ENCODE peak calls at places on chromosome 1, in seven cellular contexts. R is lower lobe of right lung; Z is lung; A is left lung; H is bronchial epithelial cell; Y is Karpas-422; F is naive thymus-derived CD4-positive, alpha-beta T cell. G is an unnamed sample. For H3K27me3, the result is how much of the 10 kb centered on the place peaks cover.

GRCh38 chr1:234589064-234589765 is 20.8 kb downstream of the IRF2BP2 start:
- DNase-seq in Y (no peak), A (no peak), H (peak), F (no peak), Z (no peak), R (no peak), G (no peak)

GRCh38 chr1:219020386-219020785 is 153.3 kb upstream of the LYPLAL1 start:
- DNase-seq in Y (no peak), R (no peak), F (no peak), Z (no peak), A (no peak), H (no peak), G (no peak)

GRCh38 chr1:225225681-225226080 is 202.2 kb downstream of the LBR start:
- DNase-seq in F (no peak), A (no peak), H (no peak), Z (no peak), R (no peak), Y (no peak), G (no peak)

GRCh38 chr1:7470904-7471638 is 300.0 kb upstream of the VAMP3 start:
- DNase-seq in F (no peak), H (peak), Y (no peak), R (peak), Z (peak), A (peak), G (peak)

GRCh38 chr1:229225331-229225782 is 45.6 kb upstream of the RAB4A start:
- DNase-seq in Y (no peak), H (peak), F (no peak), Z (no peak), R (no peak), A (no peak), G (no peak)

GRCh38 chr1:58888776-58889341 is 105.0 kb upstream of the JUN start:
- DNase-seq in R (no peak), F (no peak), A (no peak), Y (no peak), H (peak), Z (no peak), G (no peak)

GRCh38 chr1:30807318-30808066 is 49.9 kb upstream of the LAPTM5 start:
- DNase-seq in Y (peak), R (no peak), A (no peak), F (no peak), H (no peak), Z (no peak), G (no peak)

GRCh38 chr1:56819393-56819899 is at the start of gene FYB2:
- DNase-seq in Y (no peak), R (no peak), Z (no peak), A (no peak), F (no peak), H (no peak), G (no peak)

GRCh38 chr1:241857131-241857530 is 9.1 kb downstream of the EXO1 start:
- DNase-seq in R (no peak), Y (no peak), A (no peak), Z (no peak), F (no peak), H (no peak), G (no peak)

GRCh38 chr1:66563094-66563800 is 29.3 kb downstream of the SGIP1 start:
- DNase-seq in F (no peak), Z (no peak), H (peak), Y (no peak), R (no peak), A (no peak), G (peak)

GRCh38 chr1:159872896-159873295 is 10.4 kb upstream of the VSIG8 start:
- DNase-seq in H (no peak), Z (no peak), R (no peak), Y (no peak), F (no peak), A (no peak), G (no peak)

GRCh38 chr1:176879784-176880620 is 284.5 kb downstream of the ASTN1 start:
- DNase-seq in A (no peak), Y (no peak), Z (no peak), R (no peak), F (no peak), H (no peak), G (no peak)

GRCh38 chr1:50279622-50280320 is 143.5 kb downstream of the DMRTA2 start:
- DNase-seq in Z (no peak), H (peak), F (no peak), A (no peak), R (no peak), Y (peak), G (no peak)

GRCh38 chr1:227796359-227796915 is 19.0 kb upstream of the PRSS38 start:
- DNase-seq in F (no peak), Y (no peak), A (no peak), Z (no peak), R (no peak), H (no peak), G (no peak)

GRCh38 chr1:229091721-229092136 is 179.2 kb upstream of the RAB4A start:
- DNase-seq in A (no peak), Y (no peak), Z (no peak), R (no peak), H (no peak), F (no peak), G (no peak)

GRCh38 chr1:172837816-172838680 is 179.1 kb downstream of the FASLG start:
- DNase-seq in A (no peak), R (no peak), H (peak), F (peak), Y (peak), Z (no peak), G (no peak)

GRCh38 chr1:113027449-113027848 is 45.5 kb upstream of the LRIG2 start:
- DNase-seq in Y (no peak), Z (no peak), H (no peak), R (no peak), A (no peak), F (no peak), G (no peak)

GRCh38 chr1:7594714-7595295 is 176.3 kb upstream of the VAMP3 start:
- DNase-seq in H (no peak), R (no peak), A (peak), Z (no peak), F (no peak), Y (no peak), G (no peak)

GRCh38 chr1:100100202-100100601 is 32.5 kb downstream of the SASS6 start:
- DNase-seq in A (no peak), R (no peak), Z (no peak), F (no peak), Y (no peak), H (no peak), G (peak)

GRCh38 chr1:77841574-77841973 is 46.9 kb upstream of the NEXN start:
- DNase-seq in Z (no peak), R (no peak), H (no peak), Y (no peak), F (no peak), A (no peak), G (no peak)

GRCh38 chr1:234961468-234962339 is 166.9 kb downstream of the TOMM20 start:
- DNase-seq in A (no peak), H (peak), Y (peak), Z (no peak), F (no peak), R (no peak), G (peak)

GRCh38 chr1:21620461-21620860 is 48.7 kb downstream of the RAP1GAP start:
- DNase-seq in A (no peak), F (no peak), Z (no peak), R (no peak), Y (no peak), H (no peak), G (no peak)

GRCh38 chr1:21621051-21621450 is 48.1 kb downstream of the RAP1GAP start:
- DNase-seq in H (no peak), R (no peak), Z (no peak), A (no peak), Y (no peak), F (no peak), G (no peak)

GRCh38 chr1:21623411-21623961 is 45.7 kb downstream of the RAP1GAP start:
- DNase-seq in Z (peak), Y (no peak), A (peak), F (no peak), R (peak), H (peak), G (no peak)

GRCh38 chr1:21622466-21623315 is 46.5 kb downstream of the RAP1GAP start:
- DNase-seq in H (no peak), A (no peak), F (no peak), Z (no peak), R (peak), Y (no peak), G (no peak)

DNA sequence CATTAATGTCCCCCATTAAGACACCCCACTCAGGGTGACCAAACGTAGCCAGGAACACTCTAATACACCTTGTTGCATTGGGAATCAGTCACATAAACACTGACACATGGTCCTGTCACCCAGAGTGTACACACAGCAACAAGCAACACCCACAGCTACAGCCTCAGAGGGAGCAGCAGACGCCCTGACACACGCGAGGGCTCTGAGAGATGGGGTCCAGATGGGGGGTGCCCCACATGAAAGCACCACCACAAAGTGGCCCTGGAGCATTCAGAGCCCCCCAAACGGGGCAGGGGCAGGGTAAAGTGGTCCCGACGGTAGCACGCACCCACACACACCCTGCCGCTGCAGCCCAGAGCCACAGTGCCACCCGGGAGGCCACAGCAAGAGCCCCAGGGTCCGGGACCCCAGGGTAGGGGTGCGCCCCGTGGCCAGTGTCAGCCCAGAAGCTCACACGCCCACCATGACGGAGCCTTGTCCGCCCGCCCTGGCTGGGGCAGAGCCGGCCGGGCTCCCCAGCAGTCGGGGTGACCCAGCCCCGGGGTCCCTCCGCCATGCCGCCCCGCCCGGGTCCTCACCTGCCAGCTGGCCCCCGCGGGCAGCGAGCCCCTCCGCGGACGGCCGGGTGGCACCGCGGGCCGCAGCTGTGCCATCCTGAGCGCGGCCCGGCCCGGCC is 47.3 kb downstream of the RAP1GAP start:
- DNase-seq in A (no peak), F (no peak), H (peak), R (no peak), Z (no peak), Y (no peak), G (no peak)
- H3K27me3 ChIP-seq in A (half or more), F (under half), H (under half), R (under half), Z (under half), Y (under half), G (half or more)

GRCh38 chr1:244445320-244446181 is 6.2 kb downstream of the ADSS2 start:
- DNase-seq in Y (no peak), F (no peak), A (no peak), Z (no peak), H (no peak), R (no peak), G (no peak)
- H3K4me3 ChIP-seq in Y (no peak), F (peak), A (no peak), Z (no peak), H (no peak), R (no peak), G (no peak)

DNA sequence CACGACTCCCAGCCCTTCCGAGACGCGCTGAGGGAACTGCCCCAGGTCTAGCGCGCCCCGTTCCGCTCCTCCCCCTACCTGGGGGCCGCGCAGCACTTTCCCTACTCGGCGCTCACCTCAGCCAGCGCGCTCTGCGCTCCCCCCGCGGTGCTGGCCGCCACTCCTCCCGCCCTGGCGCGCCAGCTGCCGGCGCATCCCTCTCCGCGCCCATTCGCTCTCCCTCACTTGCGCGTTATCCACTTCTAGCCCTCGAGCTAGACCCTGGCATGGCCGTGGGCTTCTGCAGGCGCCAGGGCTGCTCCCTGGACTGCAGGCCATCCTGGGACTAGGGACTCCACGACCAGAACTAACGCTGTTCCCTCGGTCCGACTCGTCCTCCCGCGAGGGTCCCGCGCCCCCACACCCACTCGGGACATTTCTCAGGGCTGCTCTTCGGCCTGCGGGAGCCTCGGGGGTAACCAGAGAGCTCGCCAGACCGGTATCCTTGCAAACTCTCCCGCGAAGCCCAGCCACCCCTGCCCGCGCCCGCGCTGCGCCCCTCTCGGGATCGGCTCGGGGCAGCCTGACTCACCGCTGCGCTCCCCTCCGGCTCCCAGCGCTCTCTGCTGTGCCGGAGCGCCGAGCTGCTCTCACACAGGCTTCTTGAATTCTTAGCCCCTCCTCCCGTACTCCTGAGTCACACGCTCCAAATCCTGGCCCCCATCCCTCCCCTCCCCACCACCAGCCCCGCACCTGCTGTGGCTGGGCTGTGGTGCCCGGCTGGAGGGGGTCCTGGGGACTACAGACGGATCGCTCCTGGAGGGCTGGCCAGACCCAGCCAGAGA is at the start of gene NGF:
- DNase-seq in R (peak), Z (no peak), F (no peak), H (peak), Y (no peak), A (peak), G (peak)
- H3K27me3 ChIP-seq in R (under half), Z (under half), F (under half), H (under half), Y (under half), A (under half), G (under half)

DNA sequence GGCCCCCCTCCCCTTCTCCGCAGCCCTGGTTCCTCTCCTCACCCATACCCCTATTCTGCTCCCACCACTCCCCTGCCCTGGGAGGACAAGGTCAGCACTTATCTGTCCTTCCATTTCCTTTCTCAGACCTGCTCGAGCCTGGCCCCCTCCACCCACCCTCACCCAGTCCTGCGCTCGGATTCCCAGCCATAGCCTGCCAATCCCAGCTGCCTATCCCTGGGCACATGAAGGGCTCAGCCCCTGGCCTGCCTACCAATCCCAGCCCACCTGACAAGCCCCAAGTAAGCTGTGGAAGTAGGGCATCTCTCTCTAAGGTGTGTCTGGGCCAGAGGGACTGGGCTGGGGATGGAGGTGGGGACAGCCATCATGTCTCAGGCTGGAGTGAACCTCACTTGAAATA is 5.4 kb downstream of the BLACAT1 start:
- DNase-seq in Y (no peak), R (no peak), A (no peak), F (no peak), H (no peak), Z (no peak), G (no peak)
- H3K4me3 ChIP-seq in Y (no peak), R (no peak), A (no peak), F (no peak), H (no peak), Z (no peak), G (no peak)

GRCh38 chr1:31954607-31955283 is 16.6 kb upstream of the PTP4A2 start:
- DNase-seq in R (peak), A (peak), Z (peak), F (no peak), Y (no peak), H (peak), G (peak)
- H3K27me3 ChIP-seq in R (under half), A (under half), Z (under half), F (under half), Y (under half), H (under half), G (under half)

GRCh38 chr1:2272686-2273400 is 44.7 kb downstream of the SKI start:
- DNase-seq in Z (no peak), H (no peak), R (peak), A (no peak), Y (no peak), F (no peak), G (no peak)

GRCh38 chr1:2274231-2274967 is 46.3 kb downstream of the SKI start:
- DNase-seq in H (no peak), Y (no peak), Z (no peak), R (peak), A (no peak), F (no peak), G (no peak)

GRCh38 chr1:2274968-2275475 is 46.9 kb downstream of the SKI start:
- DNase-seq in H (no peak), F (no peak), A (no peak), R (peak), Z (no peak), Y (no peak), G (no peak)

GRCh38 chr1:2271841-2272655 is 43.9 kb downstream of the SKI start:
- DNase-seq in R (no peak), Z (no peak), Y (no peak), F (no peak), A (no peak), H (no peak), G (no peak)

GRCh38 chr1:2273401-2274090 is 45.4 kb downstream of the SKI start:
- DNase-seq in Z (no peak), R (peak), H (no peak), Y (no peak), F (no peak), A (no peak), G (no peak)
- H3K4me3 ChIP-seq in Z (no peak), R (no peak), H (no peak), Y (no peak), F (no peak), A (no peak), G (no peak)

GRCh38 chr1:245448858-245449534 is 294.2 kb downstream of the KIF26B start:
- DNase-seq in H (peak), Z (no peak), Y (no peak), F (no peak), A (no peak), R (no peak), G (peak)

GRCh38 chr1:245458761-245459174 is 304.0 kb downstream of the KIF26B start:
- DNase-seq in Y (peak), F (no peak), R (no peak), A (no peak), Z (no peak), H (peak), G (no peak)

GRCh38 chr1:245458234-245458633 is 303.4 kb downstream of the KIF26B start:
- DNase-seq in Z (no peak), H (no peak), Y (no peak), A (no peak), F (no peak), R (no peak), G (no peak)

GRCh38 chr1:245457562-245457961 is 302.8 kb downstream of the KIF26B start:
- DNase-seq in A (no peak), H (no peak), F (no peak), Y (no peak), Z (no peak), R (no peak), G (no peak)

DNA sequence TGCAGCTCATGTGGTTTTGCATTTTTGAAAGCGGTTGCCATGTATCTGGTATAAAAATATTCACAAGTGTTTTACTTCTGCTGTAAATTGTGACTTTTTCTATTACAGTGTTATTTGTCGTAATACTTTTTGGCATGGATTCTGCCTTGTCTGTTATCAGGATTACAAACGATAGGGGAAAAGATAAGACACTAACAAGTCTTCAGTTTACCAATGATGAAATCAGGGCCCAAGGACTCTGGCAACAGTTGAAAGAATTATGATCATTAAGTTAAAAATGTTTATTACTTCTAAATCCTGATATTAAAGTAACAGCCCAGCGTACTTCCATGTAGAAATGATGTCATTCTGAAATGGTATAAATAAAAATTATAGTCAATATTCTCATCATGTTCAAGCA is 298.8 kb downstream of the KIF26B start:
- DNase-seq in Y (no peak), Z (no peak), H (no peak), F (no peak), R (no peak), A (no peak), G (no peak)
- H3K27me3 ChIP-seq in Y (under half), Z (under half), H (under half), F (under half), R (under half), A (under half), G (under half)

G was measured in AG04450.